ENCODE peak calls at places on chromosomes 5 and 9, in five cellular contexts. Z is WERI-Rb-1, F is HCT116, U is heart right ventricle, O is stomach. G is an unnamed sample.

GRCh38 chr9:137313956-137314560 is 12.0 kb upstream of the NRARP start:
- DNase-seq in Z (no peak), F (no peak), U (no peak), O (peak; percentile 22), G (peak; percentile 63)

GRCh38 chr5:172929371-172929838 is 29.8 kb upstream of the RPL26L1 start:
- DNase-seq in Z (no peak), F (no peak), U (no peak), O (no peak), G (no peak)

GRCh38 chr5:155008669-155009068 is 4.9 kb upstream of the KIF4B start:
- DNase-seq in Z (no peak), F (peak; percentile 12), U (no peak), O (no peak), G (no peak)

GRCh38 chr9:37565661-37566618 is 10.2 kb downstream of the FBXO10 start:
- DNase-seq in Z (no peak), F (no peak), U (no peak), O (no peak), G (no peak)

GRCh38 chr5:107361945-107362344 is 308.8 kb downstream of the EFNA5 start:
- DNase-seq in Z (no peak), F (no peak), U (no peak), O (no peak), G (no peak)

GRCh38 chr9:84393266-84393905 is 52.8 kb upstream of the SLC28A3 start:
- DNase-seq in Z (no peak), F (no peak), U (no peak), O (no peak), G (no peak)

GRCh38 chr5:154850255-154851062 is at the start of gene FAXDC2:
- DNase-seq in Z (no peak), F (no peak), U (peak; percentile 87), O (peak; percentile 61), G (peak; percentile 88)

GRCh38 chr5:6090079-6090654 is 288.2 kb downstream of the MED10 start:
- DNase-seq in Z (no peak), F (no peak), U (no peak), O (no peak), G (no peak)

GRCh38 chr5:77259479-77259878 is 49.0 kb downstream of the PDE8B start:
- DNase-seq in Z (no peak), F (no peak), U (no peak), O (no peak), G (no peak)

GRCh38 chr5:1763960-1764605 is 35.6 kb downstream of the MRPL36 start:
- DNase-seq in Z (peak; percentile 6), F (no peak), U (no peak), O (no peak), G (peak; percentile 38)

GRCh38 chr5:580436-580835 is 31.7 kb upstream of the CEP72 start:
- DNase-seq in Z (no peak), F (no peak), U (no peak), O (peak; percentile 17), G (no peak)

GRCh38 chr9:18480649-18481048 is 6.7 kb downstream of the ADAMTSL1 start:
- DNase-seq in Z (no peak), F (no peak), U (no peak), O (no peak), G (no peak)

GRCh38 chr5:37668524-37669047 is 171.3 kb downstream of the GDNF start:
- DNase-seq in Z (no peak), F (peak; percentile 86), U (peak; percentile 54), O (peak; percentile 52), G (peak; percentile 66)

GRCh38 chr5:142720561-142721275 is 34.8 kb upstream of the FGF1 start:
- DNase-seq in Z (no peak), F (no peak), U (no peak), O (peak; percentile 77), G (peak; percentile 45)

GRCh38 chr5:113574417-113574816 is 60.9 kb downstream of the YTHDC2 start:
- DNase-seq in Z (no peak), F (no peak), U (peak; percentile 16), O (no peak), G (no peak)

GRCh38 chr5:125113328-125113727 is 366.9 kb upstream of the ZNF608 start:
- DNase-seq in Z (no peak), F (no peak), U (no peak), O (no peak), G (no peak)

GRCh38 chr5:34707451-34708107 is 51.5 kb downstream of the RAI14 start:
- DNase-seq in Z (no peak), F (no peak), U (no peak), O (no peak), G (no peak)

GRCh38 chr5:80172067-80172690 is 83.7 kb downstream of the SERINC5 start:
- DNase-seq in Z (no peak), F (no peak), U (no peak), O (no peak), G (no peak)

GRCh38 chr9:93601063-93601462 is 24.7 kb downstream of the PHF2 start:
- DNase-seq in Z (no peak), F (no peak), U (no peak), O (no peak), G (no peak)

GRCh38 chr9:113515862-113516261 is 52.3 kb downstream of the RGS3 start:
- DNase-seq in Z (no peak), F (no peak), U (no peak), O (no peak), G (no peak)

GRCh38 chr5:62077823-62078550 is 228.0 kb upstream of the KIF2A start:
- DNase-seq in Z (no peak), F (no peak), U (no peak), O (no peak), G (peak; percentile 68)

GRCh38 chr9:127099664-127100063 is 22.8 kb downstream of the ANGPTL2 start:
- DNase-seq in Z (no peak), F (no peak), U (no peak), O (no peak), G (no peak)

GRCh38 chr5:10532421-10532820 is 31.4 kb upstream of the ANKRD33B start:
- DNase-seq in Z (no peak), F (no peak), U (no peak), O (no peak), G (no peak)

GRCh38 chr9:16484178-16484577 is 386.3 kb downstream of the BNC2 start:
- DNase-seq in Z (no peak), F (no peak), U (no peak), O (no peak), G (no peak)

GRCh38 chr9:81113408-81114124 is 575.8 kb downstream of the TLE1 start:
- DNase-seq in Z (no peak), F (no peak), U (no peak), O (no peak), G (no peak)

GRCh38 chr9:97866848-97867247 is 13.8 kb downstream of the FOXE1 start:
- DNase-seq in Z (no peak), F (no peak), U (no peak), O (no peak), G (no peak)

GRCh38 chr9:121943463-121943862 is 149.6 kb downstream of the TTLL11 start:
- DNase-seq in Z (no peak), F (no peak), U (no peak), O (no peak), G (no peak)

DNA sequence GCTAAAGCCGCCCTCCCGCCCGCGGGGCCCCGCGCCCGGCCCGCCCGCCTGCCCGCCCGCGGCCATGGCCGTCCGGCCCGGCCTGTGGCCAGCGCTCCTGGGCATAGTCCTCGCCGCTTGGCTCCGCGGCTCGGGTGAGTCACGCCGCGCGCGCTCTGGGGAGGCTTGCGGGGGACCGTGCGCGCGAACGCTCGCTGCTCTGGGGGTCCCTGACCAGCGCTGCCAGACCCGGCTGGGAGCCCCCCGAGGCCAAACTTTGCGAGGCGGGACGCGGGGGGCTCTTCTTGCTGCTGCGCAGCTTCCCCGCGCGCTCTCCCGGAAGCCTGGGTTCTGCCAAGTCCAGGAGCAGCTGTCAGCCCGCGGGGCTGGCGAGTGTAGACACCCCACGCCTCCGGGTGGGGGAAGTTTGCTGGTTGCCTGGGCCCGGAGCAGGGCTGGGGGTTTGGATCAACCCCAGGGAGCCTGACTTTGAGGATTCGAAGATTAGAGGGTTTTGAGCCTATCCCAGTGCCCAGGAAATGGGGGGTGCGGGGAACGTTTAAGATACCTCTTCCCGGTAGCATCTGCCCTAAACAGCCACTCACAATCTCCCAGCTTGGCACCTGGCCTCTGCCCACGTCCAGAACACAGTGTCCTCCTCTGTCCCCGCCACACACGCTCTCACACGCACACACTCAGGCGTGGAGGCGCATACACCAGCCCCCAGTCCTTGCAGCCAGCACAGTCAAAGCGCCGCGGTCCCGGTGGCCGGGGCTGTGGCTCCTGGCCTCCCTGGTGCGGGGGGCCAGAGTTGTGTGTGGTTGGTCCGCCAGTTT is 535 bp downstream of the UNC5A start:
- DNase-seq in Z (no peak), F (no peak), U (no peak), O (no peak), G (no peak)
- H3K27me3 ChIP-seq in Z (no peaks in the 10 kb centered on the region), F (peaks cover 11% of the 10 kb centered on the region), U (peaks cover 96% of the 10 kb centered on the region), O (peaks cover 24% of the 10 kb centered on the region), G (peaks cover 90% of the 10 kb centered on the region)

DNA sequence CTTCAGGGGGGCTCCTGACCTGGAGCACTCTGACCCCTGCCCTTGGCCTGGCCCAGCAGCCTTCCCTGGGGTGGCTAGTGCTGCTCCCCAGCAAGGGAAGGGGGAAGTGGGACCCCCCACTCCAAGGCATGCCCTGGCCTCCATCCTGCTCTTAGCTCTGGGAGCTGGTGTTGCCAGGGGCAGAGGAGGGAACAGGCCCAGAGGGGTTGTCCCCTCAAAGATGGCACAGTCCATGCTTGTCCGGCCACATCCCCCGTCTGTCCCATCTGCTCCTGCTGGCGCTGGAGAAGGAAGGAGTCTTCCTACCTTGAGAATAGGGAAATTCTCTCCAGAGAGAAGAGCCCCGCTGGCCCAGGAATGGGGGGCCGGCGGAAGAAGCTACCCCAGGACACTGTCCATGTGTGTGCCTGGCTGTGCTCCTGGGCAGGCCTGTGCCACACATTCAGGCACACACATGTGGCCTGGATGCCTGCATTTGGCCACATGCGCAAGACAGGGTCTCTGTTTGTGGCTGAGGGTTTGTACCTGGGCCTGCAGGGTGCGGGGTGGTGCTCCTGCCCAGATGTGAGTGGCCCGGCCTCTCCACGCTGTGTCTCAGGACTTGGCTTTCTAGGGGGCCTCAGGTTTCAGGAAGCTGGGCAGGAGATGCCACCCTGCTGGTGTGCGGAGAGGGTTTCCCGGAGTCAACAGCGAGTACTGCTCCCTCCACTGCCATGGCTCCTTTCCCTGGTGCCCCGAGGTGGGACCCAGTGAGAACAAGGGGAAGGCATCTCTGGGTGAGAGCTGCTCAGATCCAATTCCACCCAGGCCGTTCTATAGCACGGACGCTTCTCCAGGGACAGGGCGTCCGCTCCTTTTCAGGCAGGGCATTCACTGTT is 247.1 kb downstream of the PBX3 start:
- DNase-seq in Z (no peak), F (no peak), U (no peak), O (no peak), G (peak; percentile 29)
- H3K27me3 ChIP-seq in Z (no peaks in the 10 kb centered on the region), F (no peaks in the 10 kb centered on the region), U (peaks cover 38% of the 10 kb centered on the region), O (no peaks in the 10 kb centered on the region), G (no peaks in the 10 kb centered on the region)

GRCh38 chr9:38622083-38622674 is 1.8 kb upstream of the ANKRD18A start:
- DNase-seq in Z (peak; percentile 58), F (no peak), U (no peak), O (no peak), G (no peak)

GRCh38 chr9:38621434-38622082 is 1.2 kb upstream of the ANKRD18A start:
- DNase-seq in Z (peak; percentile 28), F (no peak), U (no peak), O (peak; percentile 34), G (peak; percentile 81)

GRCh38 chr9:38622961-38623360 is 2.6 kb upstream of the ANKRD18A start:
- DNase-seq in Z (no peak), F (no peak), U (no peak), O (no peak), G (no peak)

GRCh38 chr9:38619556-38620447 is 594 bp downstream of the ANKRD18A start:
- DNase-seq in Z (peak; percentile 38), F (no peak), U (no peak), O (no peak), G (peak; percentile 76)

GRCh38 chr9:38620483-38621433 is at the start of gene ANKRD18A:
- DNase-seq in Z (peak; percentile 93), F (peak; percentile 83), U (peak; percentile 42), O (peak; percentile 92), G (peak; percentile 98)
- H3K27me3 ChIP-seq in Z (peaks cover 7% of the 10 kb centered on the region), F (no peaks in the 10 kb centered on the region), U (peaks cover 78% of the 10 kb centered on the region), O (peaks cover 5% of the 10 kb centered on the region), G (peaks cover 21% of the 10 kb centered on the region)

GRCh38 chr5:174736777-174737176 is 12.4 kb downstream of the MSX2 start:
- DNase-seq in Z (no peak), F (no peak), U (no peak), O (no peak), G (no peak)
- H3K27me3 ChIP-seq in Z (peaks cover 92% of the 10 kb centered on the region), F (no peaks in the 10 kb centered on the region), U (peaks cover 85% of the 10 kb centered on the region), O (peaks cover 23% of the 10 kb centered on the region), G (peaks cover 64% of the 10 kb centered on the region)